ENCODE peak calls at places on chromosome 18, in eight cellular contexts. U, Z, Y, F, A, T, E and C are unnamed samples.

GRCh38 chr18:57210101-57210661 is 63.3 kb downstream of the BOD1L2 start:
- DNase-seq in T (no peak), Y (no peak), E (peak; percentile 84), U (no peak), A (peak; percentile 52), F (peak; percentile 73), Z (peak; percentile 44), C (peak; percentile 65)

GRCh38 chr18:6376433-6377229 is 38.1 kb downstream of the L3MBTL4 start:
- DNase-seq in Y (no peak), A (no peak), Z (no peak), T (no peak), E (no peak), F (no peak), U (no peak), C (no peak)

GRCh38 chr18:9575558-9575957 is 38.8 kb downstream of the PPP4R1 start:
- DNase-seq in T (peak; percentile 91), U (peak; percentile 85), A (peak; percentile 65), E (peak; percentile 84), Z (peak; percentile 85), Y (peak; percentile 76), F (peak; percentile 75), C (peak; percentile 56)

GRCh38 chr18:39772155-39772919 is 2182.7 kb upstream of the PIK3C3 start:
- DNase-seq in Z (no peak), Y (no peak), A (no peak), U (no peak), F (no peak), E (no peak), T (no peak), C (no peak)

GRCh38 chr18:69727912-69728572 is 219.6 kb downstream of the CD226 start:
- DNase-seq in A (no peak), Y (no peak), Z (no peak), T (no peak), U (no peak), E (no peak), F (no peak), C (no peak)

GRCh38 chr18:51630706-51631105 is 433.2 kb upstream of the MEX3C start:
- DNase-seq in F (no peak), A (no peak), U (no peak), Y (no peak), Z (no peak), E (no peak), T (no peak), C (no peak)

GRCh38 chr18:43830905-43831304 is 553.6 kb upstream of the SYT4 start:
- DNase-seq in Z (no peak), T (no peak), F (no peak), A (no peak), Y (no peak), U (no peak), E (no peak), C (no peak)

GRCh38 chr18:45249306-45249705 is 366.0 kb upstream of the SLC14A2 start:
- DNase-seq in A (no peak), T (no peak), Z (no peak), Y (no peak), U (no peak), F (no peak), E (no peak), C (no peak)

GRCh38 chr18:75377975-75378673 is 49.4 kb downstream of the SMIM21 start:
- DNase-seq in E (no peak), A (no peak), Y (peak; percentile 9), T (no peak), Z (no peak), U (no peak), F (no peak), C (no peak)

GRCh38 chr18:48197819-48198218 is 211.4 kb downstream of the ZBTB7C start:
- DNase-seq in F (no peak), A (no peak), T (no peak), Y (no peak), Z (no peak), U (no peak), E (no peak), C (no peak)

GRCh38 chr18:42296192-42296591 is 341.2 kb downstream of the PIK3C3 start:
- DNase-seq in Z (no peak), Y (no peak), F (no peak), U (no peak), E (no peak), T (no peak), A (no peak), C (no peak)

GRCh38 chr18:26546875-26547301 is 1.5 kb downstream of the KCTD1 start:
- DNase-seq in Z (no peak), E (no peak), U (no peak), F (no peak), A (peak; percentile 31), Y (no peak), T (no peak), C (no peak)

GRCh38 chr18:49041677-49042570 is 91.2 kb upstream of the SMAD7 start:
- DNase-seq in U (peak; percentile 64), Z (peak; percentile 70), F (peak; percentile 22), T (peak; percentile 80), A (peak; percentile 64), E (peak; percentile 70), Y (no peak), C (no peak)

GRCh38 chr18:22265838-22266237 is 96.4 kb downstream of the GATA6 start:
- DNase-seq in U (no peak), Z (no peak), E (no peak), A (no peak), Y (no peak), F (no peak), T (no peak), C (no peak)

GRCh38 chr18:22268641-22269128 is 99.3 kb downstream of the GATA6 start:
- DNase-seq in U (no peak), Z (no peak), E (no peak), Y (no peak), F (no peak), T (no peak), A (no peak), C (no peak)

GRCh38 chr18:22271030-22271429 is 101.6 kb downstream of the GATA6 start:
- DNase-seq in T (no peak), Y (no peak), E (no peak), U (no peak), A (no peak), F (no peak), Z (no peak), C (no peak)

GRCh38 chr18:22267225-22267624 is 97.8 kb downstream of the GATA6 start:
- DNase-seq in E (no peak), A (no peak), Z (no peak), T (no peak), U (no peak), F (no peak), Y (no peak), C (no peak)

DNA sequence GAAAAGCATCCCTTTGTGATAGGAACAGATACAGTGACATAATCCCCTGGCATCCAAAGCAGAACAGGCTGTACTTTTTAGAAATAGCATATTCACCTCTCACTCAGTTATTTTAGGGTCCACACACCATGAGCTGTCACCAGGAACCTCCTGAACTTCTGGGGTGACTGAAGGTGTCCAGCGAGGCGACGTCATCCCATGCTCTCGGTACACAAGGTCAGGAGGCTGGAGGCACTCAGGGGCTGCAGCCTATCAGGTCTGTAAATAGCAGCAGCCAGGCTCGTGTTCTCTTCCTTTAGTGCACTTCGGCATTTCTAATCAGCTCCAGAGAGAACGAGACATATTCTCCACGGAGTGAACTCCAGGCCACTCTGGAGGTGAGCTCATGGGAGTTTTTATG is 98.3 kb downstream of the GATA6 start:
- DNase-seq in A (no peak), F (no peak), E (no peak), Y (no peak), Z (no peak), T (no peak), U (no peak), C (no peak)
- TF ChIP-seq CTCF in A (no peak), F (no peak), E (no peak), Y (no peak), Z (no peak), T (no peak), U (no peak), C (no peak)

GRCh38 chr18:59267511-59268126 is 5.6 kb downstream of the RAX start:
- DNase-seq in Y (no peak), E (peak; percentile 45), F (no peak), U (no peak), A (peak; percentile 53), T (no peak), Z (no peak), C (no peak)
- TF ChIP-seq CTCF in Y (no peak), E (no peak), F (no peak), U (no peak), A (no peak), T (no peak), Z (no peak), C (no peak)

GRCh38 chr18:8063733-8064132 is 496.6 kb downstream of the PTPRM start:
- DNase-seq in A (no peak), T (no peak), Y (no peak), Z (no peak), U (no peak), F (no peak), E (no peak), C (no peak)
- TF ChIP-seq CTCF in A (no peak), T (no peak), Y (no peak), Z (no peak), U (no peak), F (no peak), E (no peak), C (no peak)

DNA sequence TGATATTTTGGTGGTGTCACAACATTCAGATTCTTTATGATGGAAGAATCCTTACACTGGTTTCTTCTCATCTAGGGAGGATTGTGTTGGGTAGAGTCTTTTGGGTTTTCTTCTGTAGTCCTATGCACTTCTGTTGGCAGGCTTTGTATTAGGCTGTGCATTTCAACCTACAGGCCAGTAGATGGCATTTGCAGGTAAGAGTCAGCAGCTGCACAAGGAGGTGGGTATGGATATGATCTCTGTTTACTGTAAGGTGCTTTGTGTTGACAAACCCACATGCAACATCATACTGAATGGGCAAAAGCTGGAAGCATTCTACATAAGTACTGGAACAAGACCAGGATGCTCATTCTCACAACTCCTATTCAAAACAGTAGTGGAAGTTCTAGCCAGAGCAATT is 656.8 kb downstream of the METTL4 start:
- DNase-seq in A (no peak), T (no peak), Z (no peak), F (no peak), Y (no peak), U (no peak), E (peak; percentile 18), C (no peak)
- TF ChIP-seq CTCF in A (no peak), T (no peak), Z (no peak), F (peak; percentile 71), Y (peak; percentile 37), U (no peak), E (peak; percentile 48), C (no peak)

GRCh38 chr18:37684590-37684989 is 119.0 kb upstream of the CELF4 start:
- DNase-seq in U (no peak), T (no peak), Y (no peak), F (no peak), E (no peak), A (no peak), Z (no peak), C (no peak)
- TF ChIP-seq CTCF in U (no peak), T (no peak), Y (no peak), F (no peak), E (no peak), A (no peak), Z (no peak), C (no peak)